ENCODE peak calls at places on chromosomes 16 and 17, in four cellular contexts. E, I, O and Z are unnamed samples.

GRCh38 chr16:1132431-1132830 is 20.5 kb upstream of the CACNA1H start:
- DNase-seq in E (no peak), I (no peak), O (no peak), Z (no peak)

GRCh38 chr17:29048440-29049360 is 5.8 kb downstream of the PIPOX start:
- DNase-seq in E (no peak), I (no peak), O (no peak), Z (no peak)

GRCh38 chr16:54780266-54780665 is 150.4 kb upstream of the IRX5 start:
- DNase-seq in E (peak), I (no peak), O (no peak), Z (no peak)

GRCh38 chr16:27722892-27723450 is 173.0 kb downstream of the KATNIP start:
- DNase-seq in E (no peak), I (no peak), O (no peak), Z (no peak)

GRCh38 chr17:81027591-81028505 is 7.1 kb upstream of the BAIAP2 start:
- DNase-seq in E (no peak), I (no peak), O (no peak), Z (peak)

GRCh38 chr16:73304008-73304814 is 256.3 kb upstream of the ZFHX3 start:
- DNase-seq in E (no peak), I (no peak), O (no peak), Z (no peak)

GRCh38 chr16:73268311-73268997 is 220.5 kb upstream of the ZFHX3 start:
- DNase-seq in E (no peak), I (no peak), O (peak), Z (no peak)

GRCh38 chr16:88472042-88472441 is 19.0 kb downstream of the ZFPM1 start:
- DNase-seq in E (no peak), I (no peak), O (no peak), Z (no peak)

GRCh38 chr17:74599023-74599399 is 6.9 kb upstream of the CD300LD start:
- DNase-seq in E (no peak), I (no peak), O (no peak), Z (no peak)

GRCh38 chr17:3723188-3723555 is 531 bp upstream of the HASPIN start:
- DNase-seq in E (no peak), I (no peak), O (no peak), Z (no peak)

GRCh38 chr16:72371307-72372081 is 199.5 kb upstream of the PMFBP1 start:
- DNase-seq in E (no peak), I (no peak), O (peak), Z (no peak)

GRCh38 chr17:28738680-28739384 is 5.0 kb upstream of the TRAF4 start:
- DNase-seq in E (no peak), I (no peak), O (no peak), Z (no peak)

GRCh38 chr16:87954826-87955225 is 3.6 kb downstream of the BANP start:
- DNase-seq in E (no peak), I (no peak), O (no peak), Z (no peak)

GRCh38 chr16:80260906-80261311 is 279.9 kb upstream of the DYNLRB2 start:
- DNase-seq in E (no peak), I (no peak), O (no peak), Z (no peak)

GRCh38 chr17:41530062-41531048 is 2.2 kb upstream of the KRT19 start:
- DNase-seq in E (no peak), I (no peak), O (peak), Z (no peak)

GRCh38 chr17:57927048-57927723 is 28.0 kb downstream of the CUEDC1 start:
- DNase-seq in E (no peak), I (no peak), O (no peak), Z (peak)

GRCh38 chr16:21162661-21163151 is 4.2 kb downstream of the LDAF1 start:
- DNase-seq in E (no peak), I (peak), O (no peak), Z (no peak)

GRCh38 chr16:87303431-87303930 is 13.7 kb downstream of the C16orf95 start:
- DNase-seq in E (peak), I (no peak), O (no peak), Z (no peak)

GRCh38 chr17:16977932-16978331 is 6.0 kb upstream of the TNFRSF13B start:
- DNase-seq in E (peak), I (no peak), O (no peak), Z (no peak)

GRCh38 chr16:84673561-84673960 is 25.2 kb downstream of the KLHL36 start:
- DNase-seq in E (no peak), I (no peak), O (no peak), Z (no peak)

GRCh38 chr16:67244387-67245188 is 2.7 kb downstream of the FHOD1 start:
- DNase-seq in E (peak), I (peak), O (peak), Z (no peak)

GRCh38 chr17:12815642-12816141 is 26.4 kb downstream of the ARHGAP44 start:
- DNase-seq in E (no peak), I (no peak), O (no peak), Z (no peak)

GRCh38 chr17:16947470-16947869 is 24.4 kb downstream of the TNFRSF13B start:
- DNase-seq in E (no peak), I (no peak), O (no peak), Z (no peak)

GRCh38 chr17:75864448-75864871 is 9.3 kb upstream of the WBP2 start:
- DNase-seq in E (peak), I (peak), O (no peak), Z (no peak)

GRCh38 chr17:18219016-18219415 is 6.4 kb upstream of the LLGL1 start:
- DNase-seq in E (no peak), I (no peak), O (no peak), Z (no peak)

GRCh38 chr16:85718682-85719081 is 29.9 kb upstream of the GINS2 start:
- DNase-seq in E (peak), I (no peak), O (peak), Z (no peak)

GRCh38 chr16:17101646-17102045 is 369.1 kb downstream of the XYLT1 start:
- DNase-seq in E (peak), I (no peak), O (peak), Z (no peak)

GRCh38 chr17:74738051-74738996 is 1.3 kb downstream of the RAB37 start:
- DNase-seq in E (no peak), I (no peak), O (peak), Z (no peak)

GRCh38 chr16:13780841-13781553 is 139.0 kb upstream of the ERCC4 start:
- DNase-seq in E (no peak), I (no peak), O (no peak), Z (no peak)

GRCh38 chr17:69213059-69213813 is 15.4 kb downstream of the ABCA10 start:
- DNase-seq in E (peak), I (no peak), O (peak), Z (no peak)

GRCh38 chr17:41026668-41027471 is at the start of gene KRTAP1-5:
- DNase-seq in E (peak), I (no peak), O (no peak), Z (no peak)

GRCh38 chr17:77746901-77747620 is 211.4 kb upstream of the TNRC6C start:
- DNase-seq in E (no peak), I (no peak), O (no peak), Z (no peak)

GRCh38 chr16:2819939-2820835 is 3.1 kb downstream of the PRSS21 start:
- DNase-seq in E (no peak), I (peak), O (no peak), Z (no peak)

GRCh38 chr16:49598386-49599170 is 225.0 kb downstream of the C16orf78 start:
- DNase-seq in E (no peak), I (no peak), O (no peak), Z (no peak)

GRCh38 chr17:38464723-38465419 is 36.6 kb downstream of the ARHGAP23 start:
- DNase-seq in E (peak), I (peak), O (peak), Z (peak)

GRCh38 chr16:4676826-4677225 is 16.5 kb upstream of the NUDT16L1 start:
- DNase-seq in E (no peak), I (no peak), O (no peak), Z (no peak)

GRCh38 chr17:50207792-50208567 is 6.5 kb upstream of the COL1A1 start:
- DNase-seq in E (no peak), I (peak), O (no peak), Z (no peak)

GRCh38 chr16:57897053-57897784 is 73.7 kb downstream of the CNGB1 start:
- DNase-seq in E (no peak), I (no peak), O (no peak), Z (no peak)
- H3K27ac ChIP-seq in E (no peak), I (no peak), O (peak), Z (no peak)

GRCh38 chr17:9166678-9167077 is 145.4 kb downstream of the NTN1 start:
- DNase-seq in E (no peak), I (no peak), O (no peak), Z (no peak)

GRCh38 chr17:9158545-9159452 is 137.5 kb downstream of the NTN1 start:
- DNase-seq in E (no peak), I (no peak), O (no peak), Z (no peak)

DNA sequence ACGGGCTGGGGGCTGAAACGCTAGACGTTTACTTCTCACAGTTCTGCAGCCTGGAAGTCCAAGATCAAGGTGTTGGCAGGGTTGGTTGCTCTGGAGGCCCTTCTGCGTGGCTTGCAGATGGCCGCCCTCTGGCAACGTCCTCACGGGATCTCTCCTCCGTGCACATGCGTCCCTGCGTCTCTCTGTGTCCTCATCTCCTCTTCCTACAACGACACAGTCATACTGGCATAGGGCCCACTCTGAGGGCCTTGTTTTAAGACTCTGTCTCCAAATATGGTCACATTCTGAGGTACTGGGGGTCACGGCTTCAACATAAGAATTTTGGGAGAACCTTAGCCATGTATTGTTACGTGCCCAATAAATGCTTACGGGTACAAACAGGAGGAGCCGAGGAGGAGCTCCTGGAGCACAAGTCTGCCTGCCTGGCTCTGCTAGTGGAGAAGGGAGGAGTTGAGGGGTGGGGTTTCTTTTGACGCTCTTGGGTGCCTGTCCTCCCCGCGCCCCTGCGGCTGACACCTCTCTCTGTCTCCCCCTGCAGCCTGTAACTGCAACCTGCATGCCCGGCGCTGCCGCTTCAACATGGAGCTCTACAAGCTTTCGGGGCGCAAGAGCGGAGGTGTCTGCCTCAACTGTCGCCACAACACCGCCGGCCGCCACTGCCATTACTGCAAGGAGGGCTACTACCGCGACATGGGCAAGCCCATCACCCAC is 141.1 kb downstream of the NTN1 start:
- DNase-seq in E (no peak), I (peak), O (peak), Z (no peak)
- H3K27ac ChIP-seq in E (no peak), I (peak), O (no peak), Z (no peak)

GRCh38 chr16:22222998-22223397 is 16.9 kb downstream of the EEF2K start:
- DNase-seq in E (no peak), I (no peak), O (no peak), Z (no peak)

GRCh38 chr16:22222006-22222405 is 15.9 kb downstream of the EEF2K start:
- DNase-seq in E (no peak), I (no peak), O (no peak), Z (no peak)

GRCh38 chr16:22219389-22220075 is 13.5 kb downstream of the EEF2K start:
- DNase-seq in E (no peak), I (no peak), O (no peak), Z (no peak)

GRCh38 chr16:22220076-22220453 is 14.0 kb downstream of the EEF2K start:
- DNase-seq in E (no peak), I (no peak), O (no peak), Z (no peak)

GRCh38 chr16:22220714-22221113 is 14.6 kb downstream of the EEF2K start:
- DNase-seq in E (no peak), I (peak), O (no peak), Z (peak)
- H3K27ac ChIP-seq in E (no peak), I (peak), O (no peak), Z (peak)

GRCh38 chr17:79532107-79532790 is 78.6 kb downstream of the RBFOX3 start:
- DNase-seq in E (no peak), I (no peak), O (no peak), Z (no peak)
- H3K27ac ChIP-seq in E (no peak), I (no peak), O (no peak), Z (no peak)

DNA sequence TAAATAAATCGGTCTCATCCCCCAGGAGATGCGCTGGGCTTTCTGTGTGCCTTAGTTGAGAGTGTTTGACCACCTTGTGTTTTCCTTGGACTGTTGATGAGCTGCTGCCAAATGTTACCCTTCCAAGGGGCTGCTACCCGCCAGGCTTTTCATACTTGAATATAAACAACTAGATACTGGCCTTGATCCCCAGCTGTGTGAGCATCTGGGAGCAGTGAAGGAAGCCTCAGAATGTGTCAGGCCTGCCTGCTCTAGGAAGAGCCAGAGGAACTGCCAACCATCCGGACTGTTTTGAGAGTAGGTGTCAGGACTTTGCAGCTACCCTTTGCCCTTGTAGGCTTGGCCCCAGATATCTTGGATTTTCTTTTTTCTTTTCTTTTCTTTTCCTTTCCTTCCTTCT is 57.8 kb downstream of the LDHD start:
- DNase-seq in E (no peak), I (no peak), O (no peak), Z (no peak)
- H3K27ac ChIP-seq in E (no peak), I (no peak), O (no peak), Z (no peak)

GRCh38 chr17:61421460-61421859 is 21.8 kb downstream of the TBX2 start:
- DNase-seq in E (no peak), I (no peak), O (no peak), Z (no peak)
- H3K27ac ChIP-seq in E (no peak), I (no peak), O (no peak), Z (no peak)

DNA sequence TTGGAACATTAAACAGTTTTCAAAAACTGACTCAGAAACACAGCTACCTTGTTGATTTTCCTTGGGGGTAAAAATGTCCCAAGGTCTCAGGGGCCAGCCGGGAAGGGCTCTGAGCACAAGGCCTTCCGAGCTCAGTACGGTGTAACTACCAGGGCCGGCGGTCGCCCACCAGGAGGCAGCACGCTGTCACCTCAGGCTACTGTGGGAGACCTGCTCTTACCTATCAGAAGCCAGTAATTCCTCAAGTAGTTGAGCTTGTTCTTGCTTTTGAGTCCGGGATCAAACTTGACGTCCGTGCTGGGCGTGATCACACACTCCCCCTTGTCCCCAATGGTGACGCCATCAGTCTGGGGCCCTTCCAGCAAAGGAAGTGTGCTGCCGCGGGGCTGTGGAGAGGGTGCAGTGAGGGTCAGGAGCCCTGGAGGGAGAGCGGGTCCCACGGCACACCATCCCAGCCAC is 43.4 kb upstream of the ICAM2 start:
- DNase-seq in E (peak), I (peak), O (peak), Z (no peak)
- H3K27ac ChIP-seq in E (no peak), I (no peak), O (peak), Z (no peak)

GRCh38 chr17:64247836-64248235 is 15.2 kb downstream of the TEX2 start:
- DNase-seq in E (no peak), I (no peak), O (no peak), Z (no peak)
- H3K27ac ChIP-seq in E (no peak), I (no peak), O (no peak), Z (no peak)